ENCODE peak calls at places on chromosomes 12 and 14, in ten cellular contexts. M is CD8-positive, alpha-beta T cell; Q is adrenal gland; E is right cardiac atrium; K is testis; J is mesendoderm; F is upper lobe of left lung; W is heart left ventricle; H is vagina; C is breast epithelium. X is an unnamed sample. For H3K4me1, the result is how much of the 10 kb centered on the place peaks cover.

GRCh38 chr12:75978677-75979076 is 52.9 kb downstream of the PHLDA1 start:
- DNase-seq in M (no peak), Q (no peak), E (no peak), K (no peak), J (no peak), F (no peak), W (no peak), H (no peak), C (no peak), X (no peak)

GRCh38 chr12:65500121-65500846 is 221.8 kb downstream of the MSRB3 start:
- DNase-seq in M (no peak), Q (no peak), E (no peak), K (no peak), J (no peak), F (no peak), W (no peak), H (no peak), C (no peak), X (no peak)

GRCh38 chr14:76770521-76771431 is 9.5 kb downstream of the VASH1 start:
- DNase-seq in M (no peak), Q (no peak), E (no peak), K (no peak), J (no peak), F (no peak), W (no peak), H (peak), C (no peak), X (no peak)

GRCh38 chr14:73755434-73756014 is 41.3 kb upstream of the PNMA1 start:
- DNase-seq in M (no peak), Q (no peak), E (peak), K (peak), J (no peak), F (peak), W (no peak), H (no peak), C (no peak), X (no peak)

GRCh38 chr12:59486827-59487226 is 109.0 kb upstream of the SLC16A7 start:
- DNase-seq in M (no peak), Q (no peak), E (no peak), K (no peak), J (no peak), F (no peak), W (no peak), H (no peak), C (no peak), X (no peak)

GRCh38 chr14:95267306-95267705 is 52.4 kb downstream of the CLMN start:
- DNase-seq in M (no peak), Q (no peak), E (no peak), K (no peak), J (no peak), F (no peak), W (no peak), H (no peak), C (no peak), X (no peak)

GRCh38 chr14:100533647-100534485 is 53.4 kb downstream of the BEGAIN start:
- DNase-seq in M (no peak), Q (peak), E (peak), K (peak), J (no peak), F (peak), W (peak), H (no peak), C (peak), X (no peak)

GRCh38 chr12:94792690-94793089 is 142.3 kb upstream of the TMCC3 start:
- DNase-seq in M (no peak), Q (no peak), E (peak), K (peak), J (no peak), F (no peak), W (no peak), H (no peak), C (no peak), X (no peak)

GRCh38 chr12:26787125-26787495 is 45.9 kb downstream of the ITPR2 start:
- DNase-seq in M (no peak), Q (peak), E (no peak), K (no peak), J (peak), F (no peak), W (no peak), H (no peak), C (no peak), X (no peak)

GRCh38 chr14:49634547-49635334 is at the start of gene DNAAF2:
- DNase-seq in M (peak), Q (peak), E (peak), K (peak), J (peak), F (peak), W (peak), H (no peak), C (peak), X (peak)

GRCh38 chr14:73180385-73180805 is 44.1 kb downstream of the PSEN1 start:
- DNase-seq in M (no peak), Q (peak), E (no peak), K (no peak), J (no peak), F (no peak), W (no peak), H (no peak), C (no peak), X (no peak)

GRCh38 chr12:59650594-59651229 is 54.9 kb downstream of the SLC16A7 start:
- DNase-seq in M (no peak), Q (peak), E (no peak), K (no peak), J (no peak), F (no peak), W (no peak), H (no peak), C (no peak), X (no peak)

GRCh38 chr12:60926256-60926655 is 1330.4 kb downstream of the SLC16A7 start:
- DNase-seq in M (no peak), Q (no peak), E (no peak), K (no peak), J (no peak), F (no peak), W (no peak), H (no peak), C (no peak), X (no peak)

GRCh38 chr12:98228619-98229538 is 286.5 kb upstream of the TMPO start:
- DNase-seq in M (no peak), Q (no peak), E (no peak), K (no peak), J (no peak), F (no peak), W (no peak), H (no peak), C (no peak), X (no peak)

GRCh38 chr12:98221243-98221808 is 294.1 kb upstream of the TMPO start:
- DNase-seq in M (no peak), Q (no peak), E (no peak), K (no peak), J (peak), F (no peak), W (no peak), H (no peak), C (no peak), X (no peak)

GRCh38 chr12:98227162-98227561 is 288.2 kb upstream of the TMPO start:
- DNase-seq in M (no peak), Q (no peak), E (no peak), K (peak), J (peak), F (no peak), W (no peak), H (no peak), C (no peak), X (no peak)

GRCh38 chr12:98220636-98221035 is 294.8 kb upstream of the TMPO start:
- DNase-seq in M (no peak), Q (no peak), E (no peak), K (no peak), J (no peak), F (no peak), W (no peak), H (no peak), C (no peak), X (no peak)

GRCh38 chr12:98224584-98225221 is 290.7 kb upstream of the TMPO start:
- DNase-seq in M (no peak), Q (no peak), E (no peak), K (no peak), J (no peak), F (no peak), W (no peak), H (no peak), C (no peak), X (peak)
- H3K4me1 ChIP-seq in M (under half), Q (under half), E (under half), K (under half), J (under half), F (under half), W (under half), H (under half), C (under half), X (under half)

GRCh38 chr12:32548691-32549412 is 130.2 kb upstream of the DNM1L start:
- DNase-seq in M (no peak), Q (peak), E (no peak), K (peak), J (no peak), F (peak), W (no peak), H (no peak), C (no peak), X (no peak)

GRCh38 chr12:32544893-32545292 is 134.2 kb upstream of the DNM1L start:
- DNase-seq in M (no peak), Q (no peak), E (no peak), K (no peak), J (no peak), F (no peak), W (no peak), H (no peak), C (no peak), X (no peak)

GRCh38 chr12:32549675-32550079 is 129.4 kb upstream of the DNM1L start:
- DNase-seq in M (no peak), Q (peak), E (no peak), K (peak), J (peak), F (no peak), W (no peak), H (no peak), C (no peak), X (no peak)

GRCh38 chr12:32545413-32545970 is 133.6 kb upstream of the DNM1L start:
- DNase-seq in M (no peak), Q (no peak), E (no peak), K (no peak), J (no peak), F (peak), W (no peak), H (no peak), C (no peak), X (no peak)

GRCh38 chr12:32546272-32546671 is 132.8 kb upstream of the DNM1L start:
- DNase-seq in M (no peak), Q (no peak), E (no peak), K (no peak), J (no peak), F (no peak), W (no peak), H (no peak), C (no peak), X (no peak)
- H3K27ac ChIP-seq in M (no peak), Q (no peak), E (no peak), K (no peak), J (no peak), F (peak), W (no peak), H (no peak), C (peak), X (no peak)

GRCh38 chr12:124556067-124556466 is 11.3 kb downstream of the NCOR2 start:
- DNase-seq in M (no peak), Q (no peak), E (no peak), K (no peak), J (no peak), F (no peak), W (no peak), H (no peak), C (no peak), X (no peak)
- H3K4me1 ChIP-seq in M (under half), Q (under half), E (under half), K (half or more), J (under half), F (half or more), W (under half), H (half or more), C (under half), X (under half)

DNA sequence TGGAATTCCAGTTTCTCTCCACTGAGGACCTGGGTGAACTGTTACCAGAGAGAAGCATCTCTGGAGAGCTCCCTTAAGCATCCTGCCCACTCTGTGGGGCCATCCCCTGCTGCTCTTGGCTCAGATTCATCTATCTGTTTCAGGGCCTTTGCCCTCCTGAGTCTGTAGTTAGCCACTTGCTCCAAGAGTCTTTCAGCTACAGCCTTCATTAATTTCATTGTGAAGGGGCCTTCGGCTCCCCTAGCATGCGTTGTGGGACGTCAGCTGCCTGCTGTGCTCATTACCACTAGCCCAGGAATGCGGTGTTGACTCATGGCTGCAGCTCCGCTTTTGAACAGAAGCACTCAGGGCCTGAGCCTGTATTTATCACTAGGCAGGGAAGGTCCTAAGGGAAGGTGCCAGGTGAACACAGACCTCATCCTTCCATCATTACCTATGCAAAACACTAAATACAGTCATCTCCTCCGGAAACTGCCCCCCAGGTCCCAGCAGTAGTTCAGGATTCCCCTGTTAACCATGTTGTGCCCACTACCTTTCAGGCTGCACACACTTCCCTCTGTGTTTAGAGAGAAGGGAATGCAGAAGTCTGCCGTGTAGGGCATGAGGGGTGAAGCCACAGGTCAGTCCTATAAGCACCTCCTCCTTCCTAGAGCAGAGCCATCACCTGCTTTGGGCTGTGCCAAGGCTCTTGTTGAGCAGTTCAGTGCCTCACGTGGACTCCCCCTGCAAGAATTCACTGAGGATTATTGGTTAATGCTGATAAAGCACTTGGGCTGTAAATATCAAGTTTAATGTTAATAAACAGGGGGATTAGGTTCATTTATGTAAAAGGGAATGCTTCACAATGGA is 191.4 kb downstream of the CACNA1C start:
- DNase-seq in M (no peak), Q (no peak), E (no peak), K (no peak), J (peak), F (no peak), W (no peak), H (no peak), C (no peak), X (no peak)
- H3K27ac ChIP-seq in M (no peak), Q (no peak), E (peak), K (no peak), J (no peak), F (no peak), W (peak), H (peak), C (peak), X (no peak)

GRCh38 chr14:53608369-53608768 is 348.3 kb downstream of the BMP4 start:
- DNase-seq in M (no peak), Q (no peak), E (no peak), K (no peak), J (no peak), F (no peak), W (no peak), H (no peak), C (no peak), X (peak)
- H3K4me1 ChIP-seq in M (under half), Q (under half), E (under half), K (under half), J (under half), F (under half), W (under half), H (under half), C (under half), X (under half)

GRCh38 chr12:57958061-57958657 is 16.8 kb downstream of the ATP23 start:
- DNase-seq in M (no peak), Q (no peak), E (no peak), K (no peak), J (no peak), F (no peak), W (no peak), H (no peak), C (no peak), X (no peak)
- H3K27ac ChIP-seq in M (no peak), Q (no peak), E (no peak), K (no peak), J (no peak), F (no peak), W (no peak), H (no peak), C (no peak), X (no peak)